ENCODE peak calls at places on chromosomes 3 and 15, in seven cellular contexts. H is activated T-cell treated with anti-CD3 and anti-CD28 coated beads for 1 hour; D is activated naive CD4-positive, alpha-beta T cell treated with anti-CD3 and anti-CD28 coated beads, Interleukin-2, amount 10 ng/mL, durations not matched to agents 7 days and 5 days; Q is endodermal cell; N is stimulated activated CD8-positive, alpha-beta memory T cell treated with anti-CD3 and anti-CD28 coated beads, Interleukin-15, amount 100 ng/mL, for 24 hours; A is Caki2; E is midbrain. J is an unnamed sample.

GRCh38 chr3:56778904-56779303 is 22.8 kb downstream of the ARHGEF3 start:
- DNase-seq in H (no peak), D (no peak), Q (no peak), N (no peak), A (no peak), E (no peak), J (no peak)

GRCh38 chr3:168995129-168995528 is 668.4 kb downstream of the MECOM start:
- DNase-seq in H (no peak), D (no peak), Q (no peak), N (no peak), A (no peak), E (no peak), J (no peak)

GRCh38 chr3:185757176-185757575 is 67.7 kb downstream of the IGF2BP2 start:
- DNase-seq in H (no peak), D (no peak), Q (no peak), N (no peak), A (no peak), E (no peak), J (no peak)

GRCh38 chr3:119560160-119560559 is 746 bp upstream of the CD80 start:
- DNase-seq in H (no peak), D (no peak), Q (no peak), N (no peak), A (no peak), E (no peak), J (no peak)

GRCh38 chr3:177338697-177339219 is 141.5 kb upstream of the TBL1XR1 start:
- DNase-seq in H (no peak), D (no peak), Q (no peak), N (no peak), A (no peak), E (peak), J (no peak)

GRCh38 chr15:49423021-49423420 is at the start of gene FGF7:
- DNase-seq in H (no peak), D (no peak), Q (no peak), N (no peak), A (no peak), E (peak), J (no peak)

GRCh38 chr3:34189133-34189532 is 390.7 kb downstream of the PDCD6IP start:
- DNase-seq in H (no peak), D (no peak), Q (no peak), N (no peak), A (no peak), E (no peak), J (no peak)

GRCh38 chr15:99956820-99957641 is 223.8 kb upstream of the LYSMD4 start:
- DNase-seq in H (no peak), D (no peak), Q (peak), N (no peak), A (no peak), E (no peak), J (no peak)

GRCh38 chr3:104396974-104397669 is 969.6 kb upstream of the ALCAM start:
- DNase-seq in H (no peak), D (no peak), Q (no peak), N (no peak), A (peak), E (no peak), J (no peak)

GRCh38 chr3:189950258-189950657 is 170.4 kb downstream of the P3H2 start:
- DNase-seq in H (no peak), D (no peak), Q (no peak), N (no peak), A (no peak), E (no peak), J (no peak)

GRCh38 chr15:42285042-42285441 is 11.8 kb upstream of the TMEM87A start:
- DNase-seq in H (no peak), D (no peak), Q (no peak), N (no peak), A (no peak), E (no peak), J (no peak)

GRCh38 chr15:71336671-71337070 is 221.4 kb downstream of the THSD4 start:
- DNase-seq in H (no peak), D (no peak), Q (no peak), N (no peak), A (no peak), E (no peak), J (no peak)

GRCh38 chr3:56355570-56356185 is 112.6 kb downstream of the ERC2 start:
- DNase-seq in H (no peak), D (no peak), Q (peak), N (no peak), A (no peak), E (no peak), J (no peak)

GRCh38 chr3:187958432-187959003 is 195.4 kb upstream of the LPP start:
- DNase-seq in H (peak), D (peak), Q (no peak), N (no peak), A (no peak), E (no peak), J (no peak)

GRCh38 chr3:31636693-31637442 is 104.1 kb downstream of the STT3B start:
- DNase-seq in H (no peak), D (no peak), Q (no peak), N (no peak), A (no peak), E (no peak), J (no peak)

GRCh38 chr3:146382386-146382785 is 87.0 kb downstream of the PLSCR2 start:
- DNase-seq in H (no peak), D (no peak), Q (peak), N (no peak), A (peak), E (no peak), J (no peak)

GRCh38 chr3:65314265-65314664 is 626.5 kb upstream of the ADAMTS9 start:
- DNase-seq in H (no peak), D (no peak), Q (no peak), N (no peak), A (no peak), E (no peak), J (no peak)

GRCh38 chr15:73752817-73753214 is 335 bp downstream of the INSYN1 start:
- DNase-seq in H (no peak), D (no peak), Q (peak), N (no peak), A (no peak), E (peak), J (no peak)

GRCh38 chr15:45378149-45378912 is at the start of gene GATM:
- DNase-seq in H (peak), D (peak), Q (peak), N (peak), A (peak), E (peak), J (peak)

GRCh38 chr15:41556657-41557056 is 2.4 kb upstream of the TYRO3 start:
- DNase-seq in H (no peak), D (no peak), Q (no peak), N (no peak), A (no peak), E (no peak), J (no peak)

GRCh38 chr3:44995142-44995770 is 19.2 kb downstream of the EXOSC7 start:
- DNase-seq in H (no peak), D (no peak), Q (no peak), N (no peak), A (peak), E (no peak), J (no peak)

GRCh38 chr15:70936326-70936725 is 43.7 kb downstream of the LRRC49 start:
- DNase-seq in H (no peak), D (no peak), Q (no peak), N (no peak), A (no peak), E (peak), J (no peak)

GRCh38 chr15:96336643-96337353 is 6.3 kb downstream of the NR2F2 start:
- DNase-seq in H (no peak), D (no peak), Q (peak), N (no peak), A (peak), E (no peak), J (no peak)

GRCh38 chr3:107468782-107469181 is 54.0 kb upstream of the BBX start:
- DNase-seq in H (no peak), D (no peak), Q (no peak), N (no peak), A (no peak), E (no peak), J (no peak)

GRCh38 chr3:173932624-173933023 is 535.1 kb downstream of the NLGN1 start:
- DNase-seq in H (no peak), D (no peak), Q (peak), N (no peak), A (peak), E (no peak), J (no peak)